ENCODE peak calls at places on chromosomes 1 and 21, in six cellular contexts. O is activated CD4-positive, alpha-beta T cell treated with anti-CD3 and anti-CD28 coated beads for 36 hours; S is pancreas; K is IMR-90; M is Right ventricle myocardium inferior; N is PC-3. L is an unnamed sample.

GRCh38 chr1:43783671-43784205 is 76.4 kb downstream of the ST3GAL3 start:
- ATAC-seq in K (peak), M (no peak), S (no peak), O (peak), N (peak), L (peak)

GRCh38 chr1:78132174-78132972 is 86.6 kb downstream of the GIPC2 start:
- ATAC-seq in O (no peak), M (no peak), K (no peak), S (no peak), N (peak), L (no peak)

GRCh38 chr21:31335957-31336738 is 7.9 kb downstream of the TIAM1 start:
- ATAC-seq in S (peak), N (peak), O (peak), M (peak), K (peak), L (peak)

GRCh38 chr1:156692958-156693857 is 12.2 kb downstream of the CRABP2 start:
- ATAC-seq in K (no peak), N (no peak), M (no peak), O (no peak), S (peak), L (no peak)

GRCh38 chr21:33302796-33303195 is 22.0 kb upstream of the IFNAR1 start:
- ATAC-seq in S (no peak), K (no peak), O (no peak), N (peak), M (no peak), L (no peak)

GRCh38 chr1:5950994-5951749 is 41.1 kb downstream of the NPHP4 start:
- ATAC-seq in M (no peak), O (no peak), K (no peak), S (no peak), N (no peak), L (no peak)

GRCh38 chr1:15364740-15365139 is 44.9 kb upstream of the EFHD2 start:
- ATAC-seq in S (no peak), O (no peak), K (no peak), N (no peak), M (no peak), L (no peak)

GRCh38 chr1:156740307-156740678 is 595 bp downstream of the MRPL24 start:
- ATAC-seq in N (peak), S (peak), M (no peak), O (no peak), K (no peak), L (no peak)

GRCh38 chr1:195218428-195219212 is 1389.6 kb downstream of the KCNT2 start:
- ATAC-seq in K (no peak), M (no peak), S (no peak), N (no peak), O (no peak), L (no peak)

GRCh38 chr1:189289346-189289745 is 1188.3 kb downstream of the BRINP3 start:
- ATAC-seq in O (no peak), M (no peak), K (no peak), S (no peak), N (no peak), L (no peak)

GRCh38 chr21:41815652-41816582 is 49.1 kb upstream of the RIPK4 start:
- ATAC-seq in M (peak), S (no peak), O (no peak), K (peak), N (no peak), L (peak)